ENCODE peak calls at places on chromosomes 2 and 18, in seven cellular contexts. J is stimulated activated CD8-positive, alpha-beta memory T cell treated with anti-CD3 and anti-CD28 coated beads, Interleukin-7, amount 100 ng/mL, for 4 hours; F is occipital lobe; X is T-cell; E is fibroblast of mammary gland; D is KG1; H is ACHN. V is an unnamed sample.

GRCh38 chr2:8438996-8439395 is 242.9 kb upstream of the ID2 start:
- DNase-seq in H (no peak), X (no peak), D (no peak), E (no peak), J (no peak), F (no peak), V (no peak)

GRCh38 chr2:148259674-148260073 is 238.8 kb downstream of the MBD5 start:
- DNase-seq in F (no peak), H (peak; percentile 36), J (no peak), D (no peak), X (no peak), E (peak; percentile 44), V (no peak)

GRCh38 chr2:175251425-175252041 is 70.0 kb upstream of the ATP5MC3 start:
- DNase-seq in H (peak; percentile 60), E (peak; percentile 56), J (no peak), F (no peak), D (peak; percentile 5), X (no peak), V (peak; percentile 44)

GRCh38 chr2:48347712-48348111 is 182.2 kb upstream of the STON1 start:
- DNase-seq in X (no peak), J (no peak), F (no peak), H (peak; percentile 40), D (no peak), E (no peak), V (peak; percentile 45)

GRCh38 chr2:105052773-105053172 is 14.9 kb downstream of the MRPS9 start:
- DNase-seq in J (no peak), F (no peak), H (no peak), X (no peak), D (no peak), E (peak; percentile 4), V (no peak)

GRCh38 chr2:151973901-151974199 is 125.0 kb downstream of the CACNB4 start:
- DNase-seq in X (no peak), H (no peak), F (peak; percentile 77), E (peak; percentile 43), D (no peak), J (no peak), V (peak; percentile 29)

GRCh38 chr2:179559108-179559806 is 294.6 kb upstream of the SESTD1 start:
- DNase-seq in H (no peak), F (no peak), E (no peak), X (no peak), D (no peak), J (no peak), V (no peak)

GRCh38 chr18:55376387-55376786 is 211.6 kb downstream of the TCF4 start:
- DNase-seq in H (no peak), F (no peak), J (no peak), E (no peak), X (no peak), D (no peak), V (no peak)

GRCh38 chr2:72220170-72220569 is 72.5 kb upstream of the CYP26B1 start:
- DNase-seq in E (peak; percentile 20), F (no peak), H (peak; percentile 45), X (no peak), J (no peak), D (no peak), V (peak; percentile 27)

GRCh38 chr2:36951574-36951973 is 14.8 kb downstream of the STRN start:
- DNase-seq in X (no peak), E (peak; percentile 71), F (no peak), H (peak; percentile 9), D (no peak), J (no peak), V (peak; percentile 58)

GRCh38 chr2:234741976-234742375 is 209.8 kb upstream of the SH3BP4 start:
- DNase-seq in D (no peak), J (no peak), E (peak; percentile 41), H (no peak), X (no peak), F (no peak), V (peak; percentile 18)

GRCh38 chr18:62389761-62390481 is 64.8 kb downstream of the TNFRSF11A start:
- DNase-seq in E (no peak), D (no peak), F (no peak), J (no peak), X (no peak), H (no peak), V (no peak)

GRCh38 chr2:25539141-25539540 is 134.2 kb downstream of the DTNB start:
- DNase-seq in H (no peak), D (no peak), X (no peak), J (no peak), F (no peak), E (peak; percentile 19), V (no peak)

GRCh38 chr2:133642831-133643230 is 74.6 kb upstream of the NCKAP5 start:
- DNase-seq in D (no peak), H (no peak), X (no peak), J (no peak), E (no peak), F (no peak), V (peak; percentile 77)

GRCh38 chr2:132623096-132623839 is 46.7 kb downstream of the LYPD1 start:
- DNase-seq in J (no peak), D (peak; percentile 17), X (no peak), H (no peak), F (no peak), E (peak; percentile 61), V (peak; percentile 82)

GRCh38 chr2:46776687-46777327 is 138.8 kb downstream of the MCFD2 start:
- DNase-seq in H (peak; percentile 71), F (no peak), E (peak; percentile 79), J (peak; percentile 9), D (peak; percentile 7), X (no peak), V (peak; percentile 80)

GRCh38 chr2:28717339-28717758 is 34.3 kb upstream of the PPP1CB start:
- DNase-seq in F (no peak), J (no peak), X (no peak), H (peak; percentile 65), E (peak; percentile 91), D (no peak), V (peak; percentile 83)

GRCh38 chr2:68279691-68280090 is 27.4 kb upstream of the PPP3R1 start:
- DNase-seq in F (no peak), H (no peak), E (no peak), X (no peak), J (no peak), D (no peak), V (no peak)

GRCh38 chr2:46461716-46462171 is 17.6 kb upstream of the TMEM247 start:
- DNase-seq in D (peak; percentile 62), H (no peak), F (no peak), J (no peak), E (no peak), X (no peak), V (no peak)

GRCh38 chr2:67039701-67040100 is 357.4 kb upstream of the ETAA1 start:
- DNase-seq in F (no peak), D (no peak), J (no peak), H (no peak), X (no peak), E (no peak), V (no peak)

GRCh38 chr2:179239194-179239593 is 25.4 kb downstream of the SESTD1 start:
- DNase-seq in X (no peak), D (no peak), H (peak; percentile 34), J (no peak), E (peak; percentile 34), F (no peak), V (no peak)

GRCh38 chr2:242038166-242038927 is 168.8 kb downstream of the RTP5 start:
- DNase-seq in H (no peak), X (no peak), F (no peak), J (no peak), D (no peak), E (no peak), V (no peak)

GRCh38 chr2:5798083-5798482 is 105.9 kb downstream of the SOX11 start:
- DNase-seq in J (no peak), X (no peak), D (no peak), F (no peak), E (no peak), H (peak; percentile 28), V (peak; percentile 11)

GRCh38 chr2:159128191-159128590 is 158.3 kb downstream of the WDSUB1 start:
- DNase-seq in J (no peak), D (no peak), F (no peak), H (no peak), X (no peak), E (peak; percentile 23), V (no peak)

GRCh38 chr18:4232656-4233055 is 222.5 kb downstream of the DLGAP1 start:
- DNase-seq in D (no peak), F (no peak), X (no peak), E (no peak), J (no peak), H (no peak), V (no peak)

GRCh38 chr2:71865391-71865965 is 282.2 kb downstream of the CYP26B1 start:
- DNase-seq in F (no peak), X (no peak), E (no peak), H (no peak), J (no peak), D (no peak), V (no peak)

GRCh38 chr2:127423476-127423840 is 5.2 kb downstream of the PROC start:
- DNase-seq in J (no peak), E (no peak), H (no peak), X (no peak), F (no peak), D (no peak), V (peak; percentile 23)

GRCh38 chr18:35311506-35311905 is 21.5 kb upstream of the ZSCAN30 start:
- DNase-seq in H (no peak), J (no peak), X (no peak), E (peak; percentile 44), F (no peak), D (no peak), V (peak; percentile 67)

GRCh38 chr2:163395602-163396001 is 340.2 kb downstream of the FIGN start:
- DNase-seq in D (no peak), E (no peak), H (no peak), X (no peak), F (no peak), J (no peak), V (no peak)

GRCh38 chr18:62486290-62486964 is 36.4 kb upstream of the ZCCHC2 start:
- DNase-seq in H (peak; percentile 35), J (no peak), E (peak; percentile 62), D (no peak), F (no peak), X (no peak), V (peak; percentile 4)

GRCh38 chr18:24072743-24073142 is 58.2 kb downstream of the TTC39C start:
- DNase-seq in H (no peak), X (no peak), J (no peak), E (no peak), D (no peak), F (no peak), V (no peak)

GRCh38 chr2:8267721-8268120 is 414.1 kb upstream of the ID2 start:
- DNase-seq in E (no peak), D (no peak), J (no peak), F (no peak), H (no peak), X (no peak), V (no peak)

GRCh38 chr18:41126541-41127235 is 828.3 kb upstream of the PIK3C3 start:
- DNase-seq in D (no peak), F (no peak), E (peak; percentile 67), X (no peak), H (no peak), J (no peak), V (peak; percentile 82)

GRCh38 chr2:235050992-235051351 is 99.2 kb downstream of the SH3BP4 start:
- DNase-seq in H (no peak), F (peak; percentile 78), D (no peak), E (peak; percentile 89), X (no peak), J (no peak), V (peak; percentile 99)

GRCh38 chr2:236137066-236137465 is 31.1 kb downstream of the GBX2 start:
- DNase-seq in X (no peak), D (no peak), H (no peak), E (no peak), J (no peak), F (no peak), V (no peak)

V was measured in EH.